ENCODE peak calls at places on chromosomes 4 and X, in seven cellular contexts. M is GM23248, L is mesenchymal stem cell, Q is Karpas-422, U is astrocyte, N is K562, X is IMR-90. O is an unnamed sample. For H3K4me1, the result is how much of the 10 kb centered on the place peaks cover.

GRCh38 chrX:105823092-105823454 is 734 bp downstream of the NRK start:
- DNase-seq in Q (no peak), M (no peak), X (no peak), L (no peak), N (no peak), U (no peak), O (no peak)

GRCh38 chr4:176125063-176125462 is 59.4 kb downstream of the WDR17 start:
- DNase-seq in Q (no peak), N (no peak), M (peak), L (peak), X (peak), U (peak), O (no peak)

GRCh38 chr4:99649778-99650177 is 7.8 kb downstream of the C4orf54 start:
- DNase-seq in U (no peak), L (no peak), M (no peak), X (no peak), Q (no peak), N (no peak), O (no peak)

GRCh38 chr4:121656269-121656641 is 40.5 kb downstream of the ANXA5 start:
- DNase-seq in N (peak), Q (peak), U (peak), X (peak), M (peak), L (peak), O (peak)

GRCh38 chr4:140266958-140267568 is 106.4 kb upstream of the SCOC start:
- DNase-seq in Q (no peak), M (peak), X (peak), U (peak), N (no peak), L (no peak), O (peak)

GRCh38 chrX:136588060-136588459 is 56.0 kb downstream of the VGLL1 start:
- DNase-seq in L (no peak), Q (no peak), N (no peak), X (no peak), U (no peak), M (peak), O (no peak)

GRCh38 chrX:78747471-78747870 is at the start of gene LPAR4:
- DNase-seq in X (no peak), M (peak), N (no peak), U (peak), Q (no peak), L (peak), O (no peak)

GRCh38 chr4:152458801-152459302 is 77.0 kb downstream of the FBXW7 start:
- DNase-seq in U (peak), L (peak), M (peak), X (peak), N (no peak), Q (no peak), O (peak)

GRCh38 chr4:124711469-124712416 is 789 bp downstream of the ANKRD50 start:
- DNase-seq in M (peak), U (peak), Q (no peak), X (peak), N (peak), L (peak), O (peak)

GRCh38 chr4:124705393-124705792 is 7.1 kb downstream of the ANKRD50 start:
- DNase-seq in N (no peak), L (no peak), M (no peak), Q (no peak), X (no peak), U (no peak), O (no peak)

GRCh38 chr4:124710911-124711310 is 1.6 kb downstream of the ANKRD50 start:
- DNase-seq in U (no peak), X (no peak), Q (no peak), L (peak), N (no peak), M (peak), O (peak)

GRCh38 chr4:124710253-124710849 is 2.2 kb downstream of the ANKRD50 start:
- DNase-seq in U (peak), X (peak), L (peak), M (peak), N (no peak), Q (no peak), O (peak)

GRCh38 chr4:124708517-124709300 is 3.8 kb downstream of the ANKRD50 start:
- DNase-seq in X (peak), N (no peak), U (peak), L (peak), Q (no peak), M (no peak), O (no peak)
- H3K4me3 ChIP-seq in X (no peak), N (no peak), U (peak), L (peak), Q (no peak), M (peak), O (peak)

DNA sequence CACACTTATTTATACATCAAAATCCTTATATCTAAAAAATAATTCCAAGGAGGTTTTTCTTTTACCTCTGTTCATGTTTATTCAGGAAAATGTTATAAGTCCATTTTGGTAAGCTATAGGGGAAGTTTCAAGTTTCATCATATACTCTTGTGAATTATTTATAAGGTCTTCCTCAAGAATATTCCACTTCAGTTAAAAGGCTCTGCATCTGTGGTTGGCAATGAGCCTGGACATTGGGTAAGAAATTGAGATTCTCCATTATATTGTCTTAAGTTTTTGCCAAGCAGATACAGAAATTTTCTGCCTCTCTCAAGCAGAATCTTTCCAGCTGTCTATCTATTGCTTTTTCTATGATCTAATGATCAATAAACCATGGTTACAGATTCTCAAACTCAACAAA is 641.9 kb downstream of the NLGN4X start:
- DNase-seq in M (no peak), N (no peak), L (no peak), X (no peak), Q (no peak), U (no peak), O (no peak)
- H3K9ac ChIP-seq in M (no peak), N (no peak), L (no peak), X (no peak), Q (no peak), U (no peak), O (no peak)

GRCh38 chr4:6329478-6330383 is 60.1 kb downstream of the WFS1 start:
- DNase-seq in N (peak), Q (no peak), L (no peak), U (no peak), X (no peak), M (no peak), O (no peak)
- H3K4me1 ChIP-seq in N (under half), Q (under half), L (under half), U (under half), X (under half), M (under half), O (under half)

GRCh38 chr4:54099287-54099958 is 540 bp upstream of the GSX2 start:
- DNase-seq in Q (peak), N (no peak), X (no peak), L (no peak), M (no peak), U (peak), O (peak)
- H3K4me3 ChIP-seq in Q (peak), N (no peak), X (no peak), L (peak), M (no peak), U (no peak), O (no peak)

GRCh38 chr4:41215155-41215554 is 813 bp upstream of the APBB2 start:
- DNase-seq in N (no peak), X (no peak), U (no peak), M (peak), Q (no peak), L (peak), O (peak)
- H3K9ac ChIP-seq in N (no peak), X (no peak), U (no peak), M (no peak), Q (no peak), L (peak), O (peak)

GRCh38 chrX:153877571-153878261 is 8.3 kb downstream of the L1CAM start:
- DNase-seq in L (no peak), X (no peak), Q (no peak), U (no peak), N (no peak), M (no peak), O (no peak)
- H3K4me1 ChIP-seq in L (half or more), X (under half), Q (under half), U (under half), N (under half), M (under half), O (under half)

DNA sequence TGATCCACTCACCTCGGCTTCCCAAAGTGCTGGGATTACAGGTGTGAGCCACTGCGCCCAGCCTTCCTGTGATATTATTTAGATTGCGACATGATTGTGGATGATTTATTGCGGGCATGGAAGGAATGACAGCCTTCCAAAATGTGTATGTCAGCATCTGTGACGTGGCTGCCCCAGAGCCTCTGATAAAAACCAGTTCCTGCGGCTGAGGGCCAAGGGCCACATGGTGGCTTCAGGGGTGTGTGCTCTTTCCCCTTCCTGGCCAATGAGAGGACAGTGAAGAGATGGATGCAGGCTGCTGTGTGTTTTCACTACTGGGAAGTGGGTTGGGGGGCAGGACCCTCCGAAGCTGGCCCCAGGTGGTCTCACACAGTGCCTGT is 57.4 kb upstream of the HGFAC start:
- DNase-seq in N (no peak), Q (no peak), X (no peak), L (no peak), M (no peak), U (no peak), O (no peak)
- H3K4me3 ChIP-seq in N (no peak), Q (no peak), X (no peak), L (no peak), M (no peak), U (no peak), O (no peak)

GRCh38 chr4:610411-611261 is 14.7 kb upstream of the PDE6B start:
- DNase-seq in L (no peak), X (peak), M (peak), U (peak), N (no peak), Q (no peak), O (peak)
- H3K9ac ChIP-seq in L (no peak), X (no peak), M (no peak), U (no peak), N (no peak), Q (no peak), O (no peak)

GRCh38 chr4:41156574-41156973 is 57.8 kb downstream of the APBB2 start:
- DNase-seq in X (peak), U (peak), M (peak), N (no peak), L (peak), Q (no peak), O (no peak)

GRCh38 chr4:41158756-41159155 is 55.6 kb downstream of the APBB2 start:
- DNase-seq in M (no peak), X (no peak), N (no peak), Q (no peak), U (no peak), L (no peak), O (no peak)

GRCh38 chr4:41157009-41157408 is 57.3 kb downstream of the APBB2 start:
- DNase-seq in M (no peak), Q (no peak), X (no peak), N (no peak), U (no peak), L (no peak), O (no peak)

GRCh38 chr4:41160010-41160789 is 54.1 kb downstream of the APBB2 start:
- DNase-seq in L (peak), Q (no peak), N (no peak), U (peak), M (peak), X (peak), O (peak)

GRCh38 chr4:41158274-41158673 is 56.1 kb downstream of the APBB2 start:
- DNase-seq in N (no peak), Q (no peak), M (no peak), U (no peak), L (no peak), X (peak), O (no peak)
- H3K4me1 ChIP-seq in N (under half), Q (under half), M (half or more), U (half or more), L (under half), X (under half), O (under half)

DNA sequence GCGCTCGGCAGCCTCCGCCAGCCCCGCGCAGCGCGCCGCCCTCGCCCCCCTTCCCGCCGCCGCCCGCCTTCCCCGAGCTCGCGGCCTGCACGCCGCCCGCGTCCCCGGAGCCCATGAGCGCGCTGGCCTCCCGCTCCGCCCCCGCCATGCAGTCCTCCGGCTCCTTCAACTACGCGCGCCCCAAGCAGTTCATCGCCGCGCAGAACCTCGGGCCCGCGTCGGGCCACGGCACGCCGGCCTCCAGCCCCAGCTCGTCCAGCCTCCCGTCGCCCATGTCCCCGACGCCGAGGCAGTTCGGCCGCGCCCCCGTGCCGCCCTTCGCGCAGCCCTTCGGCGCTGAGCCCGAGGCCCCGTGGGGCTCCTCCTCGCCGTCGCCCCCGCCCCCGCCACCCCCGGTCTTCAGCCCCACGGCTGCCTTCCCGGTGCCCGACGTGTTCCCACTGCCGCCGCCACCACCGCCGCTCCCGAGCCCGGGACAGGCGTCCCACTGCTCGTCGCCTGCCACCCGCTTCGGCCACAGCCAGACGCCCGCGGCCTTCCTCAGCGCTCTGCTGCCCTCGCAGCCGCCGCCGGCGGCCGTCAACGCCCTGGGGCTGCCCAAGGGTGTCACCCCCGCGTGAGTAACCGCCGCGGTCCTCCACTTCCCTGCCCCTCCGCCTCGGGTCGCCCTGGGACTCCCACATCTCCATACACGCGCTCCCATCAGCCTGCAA is 132.1 kb downstream of the CBR4 start:
- DNase-seq in X (no peak), U (no peak), N (no peak), Q (peak), M (peak), L (no peak), O (peak)
- H3K4me3 ChIP-seq in X (no peak), U (no peak), N (no peak), Q (peak), M (peak), L (peak), O (peak)

O was measured in adipocyte.